ENCODE peak calls at places on chromosomes 5 and 9, in seven cellular contexts. R is astrocyte, Z is GM23248, T is heart right ventricle, U is lower lobe of right lung, J is cardiac muscle cell, O is neural progenitor cell. D is an unnamed sample. For H3K27me3 and H3K36me3, the result is how much of the 10 kb centered on the place peaks cover.

GRCh38 chr5:69213513-69214215 is 21.0 kb upstream of the CDK7 start:
- DNase-seq in R (peak), Z (peak), T (no peak), U (no peak), J (no peak), O (no peak), D (peak)

GRCh38 chr9:100505564-100506159 is 32.7 kb downstream of the TMEFF1 start:
- DNase-seq in R (peak), Z (peak), T (peak), U (peak), J (peak), O (peak), D (peak)

GRCh38 chr5:53243403-53243802 is 133.8 kb upstream of the MOCS2 start:
- DNase-seq in R (no peak), Z (no peak), T (no peak), U (no peak), J (no peak), O (no peak), D (no peak)

GRCh38 chr5:135979510-135979909 is 24.7 kb upstream of the LECT2 start:
- DNase-seq in R (peak), Z (peak), T (peak), U (no peak), J (no peak), O (no peak), D (no peak)

GRCh38 chr9:70091553-70091952 is 47.9 kb downstream of the MAMDC2 start:
- DNase-seq in R (no peak), Z (no peak), T (no peak), U (no peak), J (no peak), O (no peak), D (no peak)

GRCh38 chr9:69975681-69976080 is 68.0 kb upstream of the MAMDC2 start:
- DNase-seq in R (peak), Z (peak), T (no peak), U (no peak), J (no peak), O (no peak), D (no peak)

GRCh38 chr5:39099831-39100230 is 25.6 kb upstream of the RICTOR start:
- DNase-seq in R (no peak), Z (no peak), T (no peak), U (no peak), J (no peak), O (no peak), D (peak)

GRCh38 chr5:96714450-96714849 is 52.3 kb downstream of the CAST start:
- DNase-seq in R (no peak), Z (no peak), T (no peak), U (no peak), J (no peak), O (no peak), D (no peak)

GRCh38 chr9:17613723-17614122 is 34.9 kb downstream of the SH3GL2 start:
- DNase-seq in R (peak), Z (peak), T (no peak), U (no peak), J (no peak), O (peak), D (peak)

GRCh38 chr9:94759937-94760336 is 33.4 kb downstream of the AOPEP start:
- DNase-seq in R (no peak), Z (no peak), T (no peak), U (no peak), J (no peak), O (no peak), D (no peak)

GRCh38 chr9:93642961-93643360 is 66.6 kb downstream of the PHF2 start:
- DNase-seq in R (peak), Z (peak), T (no peak), U (no peak), J (no peak), O (no peak), D (no peak)

DNA sequence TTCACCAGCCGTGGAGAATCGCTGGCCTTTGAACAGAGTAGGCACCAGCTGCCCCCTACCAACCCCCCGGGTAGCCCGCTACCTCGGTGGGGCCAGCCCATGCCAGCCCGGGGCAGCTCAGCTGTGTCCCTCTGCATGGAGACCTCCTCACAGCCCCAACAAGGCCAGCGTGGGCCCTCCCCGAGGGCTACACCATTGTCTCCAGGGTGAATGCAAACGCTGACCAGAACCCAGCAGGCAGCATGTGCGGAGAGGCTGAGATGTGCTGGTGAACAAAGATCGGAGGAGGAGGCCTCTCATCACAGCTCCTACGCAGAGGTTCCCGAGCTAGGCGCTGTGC is 51.9 kb downstream of the LMX1B start:
- DNase-seq in R (no peak), Z (no peak), T (no peak), U (no peak), J (no peak), O (peak), D (no peak)
- H3K4me3 ChIP-seq in R (no peak), Z (no peak), T (no peak), U (no peak), J (no peak), O (peak), D (no peak)

GRCh38 chr9:2623866-2624682 is 2.5 kb downstream of the VLDLR start:
- DNase-seq in R (no peak), Z (no peak), T (no peak), U (no peak), J (no peak), O (no peak), D (peak)
- H3K27me3 ChIP-seq in R (under half), Z (under half), T (under half), U (under half), J (under half), O (under half), D (under half)

DNA sequence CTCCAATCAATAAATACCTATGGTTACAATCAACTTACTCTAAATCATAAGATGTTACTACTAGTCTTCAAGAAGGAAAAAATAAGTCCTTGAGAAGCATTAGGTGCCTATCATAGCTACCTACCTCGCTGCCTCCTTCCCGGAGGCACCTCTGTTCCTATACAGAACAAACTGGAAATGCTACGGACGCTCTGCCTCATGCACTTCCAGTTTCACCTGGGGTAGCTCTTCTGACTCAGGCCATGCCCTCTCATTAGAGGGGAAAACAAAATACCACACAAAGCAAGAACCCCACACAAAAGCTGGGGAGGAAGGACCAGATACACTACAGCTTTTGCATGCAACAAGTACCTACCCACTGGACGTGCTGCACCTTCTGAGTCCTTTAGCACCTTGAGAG is 12.4 kb downstream of the SPRY4 start:
- DNase-seq in R (no peak), Z (no peak), T (no peak), U (no peak), J (no peak), O (no peak), D (no peak)
- H3K36me3 ChIP-seq in R (half or more), Z (under half), T (under half), U (under half), J (under half), O (under half), D (under half)

GRCh38 chr5:16497546-16497945 is 31.9 kb upstream of the ZNF622 start:
- DNase-seq in R (no peak), Z (peak), T (no peak), U (no peak), J (no peak), O (no peak), D (no peak)
- H3K4me3 ChIP-seq in R (no peak), Z (no peak), T (no peak), U (no peak), J (no peak), O (no peak), D (no peak)